ENCODE peak calls at places on chromosomes 1 and 21, in six cellular contexts. Y, X, E, K, F and J are unnamed samples. For H3K9me3, the result is how much of the 10 kb centered on the place peaks cover.

GRCh38 chr1:200457810-200458209 is 48.0 kb upstream of the ZNF281 start:
- DNase-seq in Y (no peak), X (no peak), E (no peak), K (no peak), F (no peak), J (no peak)

GRCh38 chr1:211579434-211580302 is 707 bp upstream of the SLC30A1 start:
- DNase-seq in Y (peak), X (peak), E (peak), K (peak), F (no peak), J (peak)

GRCh38 chr1:11804666-11805453 is 904 bp downstream of the MTHFR start:
- DNase-seq in Y (peak), X (peak), E (peak), K (no peak), F (peak), J (peak)

GRCh38 chr1:111517464-111518225 is 14.2 kb upstream of the ADORA3 start:
- DNase-seq in Y (no peak), X (no peak), E (no peak), K (no peak), F (no peak), J (no peak)

GRCh38 chr1:159877695-159878444 is 15.4 kb upstream of the VSIG8 start:
- DNase-seq in Y (no peak), X (no peak), E (no peak), K (no peak), F (no peak), J (no peak)

GRCh38 chr1:166133276-166133841 is 33.4 kb downstream of the FAM78B start:
- DNase-seq in Y (no peak), X (no peak), E (no peak), K (no peak), F (no peak), J (no peak)

GRCh38 chr21:36917487-36918158 is 48.8 kb downstream of the HLCS start:
- DNase-seq in Y (no peak), X (no peak), E (peak), K (no peak), F (peak), J (peak)

GRCh38 chr1:163054056-163054706 is 15.0 kb upstream of the RGS4 start:
- DNase-seq in Y (no peak), X (no peak), E (no peak), K (no peak), F (peak), J (no peak)

GRCh38 chr1:198696211-198696610 is 57.4 kb downstream of the PTPRC start:
- DNase-seq in Y (no peak), X (no peak), E (no peak), K (no peak), F (no peak), J (no peak)

GRCh38 chr1:232057217-232057895 is 430.8 kb downstream of the DISC1 start:
- DNase-seq in Y (no peak), X (no peak), E (no peak), K (no peak), F (no peak), J (no peak)

GRCh38 chr1:23924601-23925000 is 11.4 kb upstream of the CNR2 start:
- DNase-seq in Y (no peak), X (no peak), E (no peak), K (no peak), F (no peak), J (no peak)

GRCh38 chr1:54230507-54231339 is 30.8 kb downstream of the MRPL37 start:
- DNase-seq in Y (no peak), X (no peak), E (no peak), K (peak), F (no peak), J (no peak)

GRCh38 chr1:109444376-109444775 is 18.1 kb upstream of the PSMA5 start:
- DNase-seq in Y (no peak), X (no peak), E (no peak), K (no peak), F (no peak), J (no peak)

GRCh38 chr1:185159966-185160365 is 3.0 kb downstream of the SWT1 start:
- DNase-seq in Y (no peak), X (no peak), E (no peak), K (no peak), F (peak), J (no peak)

GRCh38 chr1:248625971-248626370 is 8.9 kb downstream of the OR2T11 start:
- DNase-seq in Y (no peak), X (no peak), E (no peak), K (no peak), F (no peak), J (no peak)

GRCh38 chr1:248618119-248618518 is 16.8 kb downstream of the OR2T11 start:
- DNase-seq in Y (no peak), X (no peak), E (no peak), K (no peak), F (no peak), J (no peak)

GRCh38 chr1:248618878-248619277 is 16.0 kb downstream of the OR2T11 start:
- DNase-seq in Y (peak), X (peak), E (peak), K (no peak), F (no peak), J (peak)

GRCh38 chr1:248625166-248625565 is 9.7 kb downstream of the OR2T11 start:
- DNase-seq in Y (no peak), X (no peak), E (no peak), K (no peak), F (no peak), J (no peak)

GRCh38 chr1:248622491-248623106 is 12.3 kb downstream of the OR2T11 start:
- DNase-seq in Y (no peak), X (no peak), E (no peak), K (no peak), F (peak), J (no peak)
- H3K9me3 ChIP-seq in Y (under half), X (under half), E (under half), K (under half), F (under half), J (under half)

GRCh38 chr21:30269803-30270530 is 12.8 kb downstream of the KRTAP24-1 start:
- DNase-seq in Y (no peak), X (no peak), E (no peak), K (no peak), F (no peak), J (no peak)

GRCh38 chr21:30268608-30269197 is 14.0 kb downstream of the KRTAP24-1 start:
- DNase-seq in Y (no peak), X (no peak), E (no peak), K (no peak), F (no peak), J (no peak)
- H3K9me3 ChIP-seq in Y (under half), X (under half), E (under half), K (under half), F (under half), J (under half)

DNA sequence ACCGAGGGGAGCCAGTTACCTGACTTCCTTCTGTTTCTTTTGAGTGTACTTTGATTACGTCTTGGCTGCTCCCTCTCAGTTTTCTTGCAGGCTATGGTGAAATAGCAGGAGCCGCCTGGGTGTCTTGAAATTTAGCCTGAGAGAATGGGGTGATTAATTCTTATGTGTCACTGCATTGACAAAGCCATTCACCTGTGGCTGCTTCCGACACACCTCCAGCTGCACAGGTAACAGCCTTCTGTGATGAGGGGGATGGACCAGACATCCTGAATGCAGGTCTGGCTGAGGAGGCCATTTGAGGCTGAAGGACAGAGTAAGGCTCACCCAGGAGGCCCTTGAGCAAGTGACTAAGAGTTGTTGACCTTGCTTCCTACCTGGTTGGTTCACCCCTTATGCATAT is 16.5 kb downstream of the CACNA1E start:
- DNase-seq in Y (no peak), X (no peak), E (no peak), K (no peak), F (no peak), J (no peak)
- H3K9me3 ChIP-seq in Y (under half), X (under half), E (under half), K (under half), F (under half), J (under half)

GRCh38 chr1:49106438-49106837 is 329.7 kb upstream of the BEND5 start:
- DNase-seq in Y (no peak), X (no peak), E (no peak), K (no peak), F (peak), J (no peak)

DNA sequence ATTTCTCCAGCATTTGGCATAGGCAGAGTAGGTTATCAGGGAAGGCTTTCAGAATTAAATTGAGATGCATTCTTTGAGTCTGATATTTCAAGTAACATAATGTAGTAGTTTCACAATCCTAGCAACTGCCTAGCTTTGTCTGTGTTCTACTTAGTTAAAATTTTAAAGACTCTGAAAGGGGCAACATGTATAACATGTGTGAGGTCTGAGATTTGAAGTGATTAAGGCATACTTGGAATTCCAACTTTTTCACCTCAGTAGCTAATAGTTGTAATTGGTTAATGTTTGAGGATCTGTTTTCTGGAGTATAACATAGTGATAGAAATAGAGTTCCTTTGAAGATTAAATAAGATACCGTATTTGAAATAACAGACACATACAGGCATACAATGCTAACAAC is 335.2 kb upstream of the BEND5 start:
- DNase-seq in Y (no peak), X (no peak), E (no peak), K (no peak), F (no peak), J (no peak)
- H3K9me3 ChIP-seq in Y (under half), X (under half), E (under half), K (under half), F (under half), J (under half)

GRCh38 chr1:152858062-152858461 is 1.7 kb upstream of the LCE7A start:
- DNase-seq in Y (no peak), X (no peak), E (no peak), K (no peak), F (no peak), J (no peak)

GRCh38 chr1:152861374-152861773 is 1.6 kb downstream of the LCE7A start:
- DNase-seq in Y (no peak), X (no peak), E (no peak), K (no peak), F (no peak), J (no peak)

GRCh38 chr1:152860129-152860528 is 333 bp downstream of the LCE7A start:
- DNase-seq in Y (no peak), X (no peak), E (no peak), K (no peak), F (no peak), J (no peak)

GRCh38 chr1:152855661-152856060 is 4.1 kb upstream of the LCE7A start:
- DNase-seq in Y (no peak), X (no peak), E (no peak), K (no peak), F (no peak), J (peak)

GRCh38 chr1:152859696-152860095 is at the start of gene LCE7A:
- DNase-seq in Y (no peak), X (no peak), E (no peak), K (no peak), F (no peak), J (no peak)
- H3K9me3 ChIP-seq in Y (under half), X (under half), E (under half), K (under half), F (under half), J (under half)

DNA sequence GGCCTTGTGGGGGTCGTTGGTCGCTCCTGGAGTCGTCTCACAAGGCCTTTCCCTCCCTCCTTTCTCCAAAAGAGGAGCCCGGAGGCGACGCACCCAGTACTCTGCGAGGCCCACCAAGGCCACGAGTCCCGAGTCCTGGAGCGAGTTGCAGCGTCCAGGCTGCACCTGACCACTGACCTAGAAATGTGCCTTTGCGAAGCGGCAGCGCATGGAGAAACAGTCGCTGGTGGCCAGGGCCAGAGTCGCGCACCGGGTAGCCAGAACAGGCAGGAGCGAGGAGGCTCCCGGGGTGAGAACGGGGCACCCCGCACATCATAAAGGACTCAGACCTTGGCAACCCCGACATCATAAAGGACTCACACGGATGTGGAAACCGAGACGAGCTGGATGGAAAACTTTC is 318.4 kb downstream of the FAM72C start:
- DNase-seq in Y (no peak), X (no peak), E (no peak), K (no peak), F (no peak), J (no peak)
- H3K9me3 ChIP-seq in Y (under half), X (under half), E (under half), K (under half), F (under half), J (under half)